ENCODE peak calls at places on chromosomes 5 and 9, in seven cellular contexts. B is cardiac fibroblast, J is fibroblast of lung, H is kidney, T is mucosa of descending colon, Z is GM06990, N is brain microvascular endothelial cell. Q is an unnamed sample.

GRCh38 chr5:107675201-107675600 is 4.5 kb upstream of the EFNA5 start:
- DNase-seq in Z (no peak), J (no peak), N (no peak), T (no peak), B (no peak), H (no peak), Q (no peak)

GRCh38 chr5:129172561-129172960 is 78.0 kb downstream of the ISOC1 start:
- DNase-seq in N (no peak), T (no peak), B (peak), H (no peak), J (no peak), Z (no peak), Q (no peak)

GRCh38 chr9:98241357-98242104 is 13.9 kb downstream of the TBC1D2 start:
- DNase-seq in J (no peak), H (no peak), Z (no peak), T (no peak), N (no peak), B (no peak), Q (no peak)

GRCh38 chr5:154606675-154607321 is 128.8 kb upstream of the HAND1 start:
- DNase-seq in J (no peak), N (no peak), H (no peak), Z (no peak), B (no peak), T (no peak), Q (no peak)

GRCh38 chr5:171832775-171833174 is 47.2 kb downstream of the SMIM23 start:
- DNase-seq in J (no peak), H (no peak), T (no peak), N (no peak), B (no peak), Z (no peak), Q (no peak)

GRCh38 chr5:150342583-150342982 is 14.9 kb upstream of the TCOF1 start:
- DNase-seq in J (no peak), N (no peak), B (no peak), T (no peak), Z (no peak), H (peak), Q (no peak)

GRCh38 chr9:69180670-69181069 is 6.6 kb downstream of the TJP2 start:
- DNase-seq in B (peak), T (no peak), N (peak), J (peak), H (no peak), Z (no peak), Q (peak)

GRCh38 chr9:33924978-33925797 is 108.2 kb downstream of the UBE2R2 start:
- DNase-seq in J (peak), B (peak), Z (no peak), H (no peak), N (peak), T (no peak), Q (peak)

GRCh38 chr9:33179298-33179697 is 12.2 kb upstream of the B4GALT1 start:
- DNase-seq in B (no peak), H (no peak), Z (no peak), N (no peak), J (no peak), T (no peak), Q (no peak)

GRCh38 chr5:163434410-163434866 is 3.0 kb upstream of the CCNG1 start:
- DNase-seq in N (peak), Z (no peak), H (no peak), J (peak), B (peak), T (no peak), Q (peak)

GRCh38 chr9:88179080-88179521 is 40.8 kb upstream of the SPATA31C2 start:
- DNase-seq in T (peak), N (no peak), Z (no peak), J (no peak), B (no peak), H (no peak), Q (no peak)

GRCh38 chr5:56670916-56671315 is 144.4 kb upstream of the MAP3K1 start:
- DNase-seq in N (no peak), T (no peak), Z (no peak), B (no peak), H (no peak), J (peak), Q (no peak)

GRCh38 chr5:73374520-73375235 is 73.9 kb downstream of the FOXD1 start:
- DNase-seq in J (peak), T (no peak), B (peak), Z (no peak), H (no peak), N (peak), Q (peak)

GRCh38 chr5:137019229-137019628 is 479.9 kb downstream of the SPOCK1 start:
- DNase-seq in J (no peak), Z (no peak), H (no peak), N (no peak), T (no peak), B (no peak), Q (no peak)

GRCh38 chr5:57454896-57455295 is 27.7 kb downstream of the ACTBL2 start:
- DNase-seq in J (no peak), Z (no peak), B (no peak), H (no peak), N (no peak), T (no peak), Q (no peak)

GRCh38 chr5:136864960-136865359 is 499.6 kb upstream of the TRPC7 start:
- DNase-seq in B (no peak), N (no peak), T (no peak), H (no peak), J (no peak), Z (no peak), Q (no peak)

GRCh38 chr9:27534131-27534530 is 4.5 kb upstream of the MOB3B start:
- DNase-seq in J (no peak), N (no peak), T (no peak), H (no peak), Z (no peak), B (no peak), Q (no peak)

GRCh38 chr5:172370237-172370640 is 84.1 kb downstream of the SH3PXD2B start:
- DNase-seq in J (no peak), H (no peak), N (no peak), B (no peak), Z (no peak), T (no peak), Q (no peak)

GRCh38 chr9:17578911-17579793 is at the start of gene SH3GL2:
- DNase-seq in N (peak), B (peak), J (peak), Z (peak), H (peak), T (peak), Q (peak)

GRCh38 chr5:55143624-55144023 is 16.3 kb upstream of the GPX8 start:
- DNase-seq in H (no peak), T (no peak), J (no peak), Z (no peak), B (no peak), N (no peak), Q (no peak)

GRCh38 chr9:92790542-92791527 is 26.2 kb upstream of the BICD2 start:
- DNase-seq in H (no peak), Z (no peak), N (peak), J (peak), T (no peak), B (peak), Q (peak)

GRCh38 chr5:128074947-128075346 is 8.6 kb upstream of the SLC12A2 start:
- DNase-seq in J (no peak), H (no peak), T (no peak), N (no peak), Z (no peak), B (no peak), Q (no peak)

GRCh38 chr5:36655171-36655570 is 48.8 kb downstream of the SLC1A3 start:
- DNase-seq in Z (no peak), H (no peak), B (no peak), N (no peak), T (no peak), J (no peak), Q (no peak)

GRCh38 chr9:110750272-110750671 is 81.7 kb downstream of the MUSK start:
- DNase-seq in T (no peak), J (no peak), H (peak), B (peak), N (no peak), Z (no peak), Q (no peak)
- H3K4me3 ChIP-seq in T (no peak), J (no peak), H (no peak), B (no peak), N (no peak), Z (no peak), Q (no peak)

DNA sequence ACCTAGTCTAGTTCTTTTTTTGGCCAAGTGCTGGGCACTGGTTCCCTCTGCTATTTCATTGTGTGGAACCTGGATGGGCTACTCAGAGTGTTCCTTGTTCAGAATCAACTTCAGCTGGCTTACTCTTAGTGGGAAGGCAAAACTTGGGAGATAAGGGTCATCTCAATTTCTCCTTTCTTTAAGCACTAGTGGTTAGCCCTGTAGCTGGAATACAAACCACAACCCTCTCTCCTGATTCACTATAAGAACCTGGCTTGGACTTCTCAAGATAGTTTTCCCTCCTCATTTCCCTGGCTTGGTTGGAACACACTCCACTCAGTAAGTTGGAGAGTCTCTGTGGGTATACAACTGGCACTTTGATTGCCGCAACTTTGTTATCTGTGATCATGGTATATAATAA is 35.1 kb downstream of the GRIA1 start:
- DNase-seq in N (no peak), Z (no peak), T (no peak), H (no peak), B (no peak), J (peak), Q (peak)
- TF ChIP-seq CTCF in N (no peak), Z (no peak), T (no peak), H (no peak), B (no peak), J (no peak), Q (no peak)

GRCh38 chr5:180809403-180810209 is 7.0 kb upstream of the MGAT1 start:
- DNase-seq in Z (no peak), N (peak), J (peak), H (no peak), B (peak), T (peak), Q (peak)

GRCh38 chr5:180811012-180811622 is 8.5 kb upstream of the MGAT1 start:
- DNase-seq in B (no peak), N (no peak), J (no peak), H (no peak), Z (no peak), T (no peak), Q (no peak)

GRCh38 chr5:180813418-180813817 is 10.8 kb upstream of the MGAT1 start:
- DNase-seq in J (no peak), N (no peak), B (no peak), H (no peak), T (no peak), Z (no peak), Q (no peak)

GRCh38 chr5:180810210-180811011 is 7.8 kb upstream of the MGAT1 start:
- DNase-seq in Z (peak), H (peak), J (peak), B (peak), T (peak), N (peak), Q (peak)

GRCh38 chr5:180811623-180812119 is 9.1 kb upstream of the MGAT1 start:
- DNase-seq in N (no peak), Z (no peak), T (no peak), B (no peak), J (no peak), H (no peak), Q (no peak)
- H3K4me3 ChIP-seq in N (no peak), Z (peak), T (no peak), B (no peak), J (peak), H (no peak), Q (no peak)

GRCh38 chr9:130156672-130157071 is 15.5 kb upstream of the NCS1 start:
- DNase-seq in N (no peak), J (no peak), T (no peak), H (no peak), B (no peak), Z (no peak), Q (no peak)
- TF ChIP-seq CTCF in N (peak), J (no peak), T (no peak), H (peak), B (no peak), Z (no peak), Q (no peak)

GRCh38 chr5:116452774-116453368 is 121.8 kb downstream of the SEMA6A start:
- DNase-seq in H (no peak), Z (no peak), B (no peak), T (no peak), N (no peak), J (peak), Q (no peak)

GRCh38 chr5:116454417-116454927 is 120.2 kb downstream of the SEMA6A start:
- DNase-seq in Z (peak), T (no peak), N (peak), J (peak), B (peak), H (no peak), Q (peak)

GRCh38 chr5:116456036-116456435 is 118.6 kb downstream of the SEMA6A start:
- DNase-seq in B (no peak), N (no peak), T (no peak), Z (no peak), J (no peak), H (no peak), Q (no peak)

GRCh38 chr5:116453920-116454319 is 120.7 kb downstream of the SEMA6A start:
- DNase-seq in N (peak), H (no peak), B (peak), J (peak), T (no peak), Z (no peak), Q (no peak)

DNA sequence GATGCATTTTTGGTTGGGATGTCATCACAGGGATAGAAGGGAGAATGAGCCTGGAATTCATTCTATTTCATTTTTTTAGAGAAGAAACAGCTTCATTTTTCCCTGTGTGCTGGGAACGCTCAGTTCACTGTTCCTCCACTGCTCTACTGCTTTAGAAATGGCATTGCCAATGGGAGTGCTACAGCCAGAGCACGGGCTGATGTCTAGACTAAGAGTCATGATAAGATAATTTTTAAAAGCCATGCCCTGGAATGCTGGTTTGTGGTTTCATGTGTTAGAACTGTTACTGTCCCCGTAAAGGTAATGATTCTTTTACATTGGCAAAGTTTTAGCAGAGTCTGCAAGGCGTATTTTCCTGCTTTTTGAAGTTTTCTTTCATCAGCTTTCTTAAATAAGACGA is 119.6 kb downstream of the SEMA6A start:
- DNase-seq in N (peak), B (peak), T (no peak), H (no peak), Z (no peak), J (peak), Q (peak)
- H3K4me3 ChIP-seq in N (no peak), B (no peak), T (no peak), H (no peak), Z (no peak), J (no peak), Q (no peak)

GRCh38 chr9:113587471-113588031 is 124.0 kb downstream of the RGS3 start:
- DNase-seq in T (peak), J (peak), B (peak), H (peak), Z (no peak), N (peak), Q (peak)
- TF ChIP-seq CTCF in T (no peak), J (peak), B (peak), H (peak), Z (peak), N (peak), Q (peak)